ENCODE peak calls at places on chromosomes 16 and 17, in five cellular contexts. One of them, this sample, is unnamed.

GRCh38 chr17:39391448-39391847 is 10.0 kb downstream of the FBXL20 start:
- DNase-seq in IMR-90: no peak
- DNase-seq in H54: no peak
- DNase-seq in esophagus muscularis mucosa: no peak
- DNase-seq in thyroid gland: no peak
- DNase-seq in this sample: no peak

GRCh38 chr17:4409659-4410058 is 24.1 kb upstream of the SPNS3 start:
- DNase-seq in H54: no peak
- DNase-seq in esophagus muscularis mucosa: no peak
- DNase-seq in thyroid gland: no peak
- DNase-seq in IMR-90: peak
- DNase-seq in this sample: no peak

GRCh38 chr17:65078441-65079160 is 22.1 kb upstream of the GNA13 start:
- DNase-seq in thyroid gland: no peak
- DNase-seq in IMR-90: peak
- DNase-seq in H54: peak
- DNase-seq in esophagus muscularis mucosa: no peak
- DNase-seq in this sample: no peak

GRCh38 chr17:21394265-21394664 is 18.1 kb downstream of the KCNJ12 start:
- DNase-seq in thyroid gland: no peak
- DNase-seq in IMR-90: peak
- DNase-seq in esophagus muscularis mucosa: no peak
- DNase-seq in H54: peak
- DNase-seq in this sample: no peak

GRCh38 chr17:17413821-17414220 is 63.0 kb upstream of the MED9 start:
- DNase-seq in esophagus muscularis mucosa: no peak
- DNase-seq in H54: no peak
- DNase-seq in thyroid gland: no peak
- DNase-seq in IMR-90: no peak
- DNase-seq in this sample: no peak

GRCh38 chr16:68298907-68299515 is 11.7 kb downstream of the SLC7A6OS start:
- DNase-seq in H54: no peak
- DNase-seq in IMR-90: peak
- DNase-seq in esophagus muscularis mucosa: no peak
- DNase-seq in thyroid gland: peak
- DNase-seq in this sample: no peak

GRCh38 chr16:26365555-26365954 is 673.8 kb downstream of the HS3ST4 start:
- DNase-seq in H54: no peak
- DNase-seq in esophagus muscularis mucosa: no peak
- DNase-seq in thyroid gland: no peak
- DNase-seq in IMR-90: no peak
- DNase-seq in this sample: no peak

GRCh38 chr16:2779978-2780898 is 3.2 kb upstream of the ELOB start:
- DNase-seq in H54: no peak
- DNase-seq in esophagus muscularis mucosa: no peak
- DNase-seq in thyroid gland: no peak
- DNase-seq in IMR-90: no peak
- DNase-seq in this sample: no peak

GRCh38 chr17:60036796-60037677 is 41.7 kb downstream of the HEATR6 start:
- DNase-seq in H54: peak
- DNase-seq in esophagus muscularis mucosa: no peak
- DNase-seq in IMR-90: peak
- DNase-seq in thyroid gland: peak
- DNase-seq in this sample: peak

GRCh38 chr17:2982854-2983636 is 80.4 kb downstream of the OR1D5 start:
- DNase-seq in H54: peak
- DNase-seq in thyroid gland: no peak
- DNase-seq in esophagus muscularis mucosa: no peak
- DNase-seq in IMR-90: peak
- DNase-seq in this sample: no peak

GRCh38 chr17:36703860-36704266 is 102.5 kb downstream of the MRM1 start:
- DNase-seq in H54: no peak
- DNase-seq in esophagus muscularis mucosa: no peak
- DNase-seq in thyroid gland: peak
- DNase-seq in IMR-90: peak
- DNase-seq in this sample: peak

GRCh38 chr17:72407336-72408121 is 286.7 kb downstream of the SOX9 start:
- DNase-seq in esophagus muscularis mucosa: no peak
- DNase-seq in H54: peak
- DNase-seq in thyroid gland: peak
- DNase-seq in IMR-90: peak
- DNase-seq in this sample: no peak

GRCh38 chr17:55612691-55613141 is 101.5 kb upstream of the SMIM36 start:
- DNase-seq in esophagus muscularis mucosa: no peak
- DNase-seq in IMR-90: peak
- DNase-seq in thyroid gland: no peak
- DNase-seq in H54: no peak
- DNase-seq in this sample: no peak

GRCh38 chr17:18946536-18946935 is 5.4 kb upstream of the SLC5A10 start:
- DNase-seq in IMR-90: peak
- DNase-seq in thyroid gland: no peak
- DNase-seq in H54: no peak
- DNase-seq in esophagus muscularis mucosa: no peak
- DNase-seq in this sample: no peak

GRCh38 chr16:77912617-77913016 is 109.7 kb upstream of the CLEC3A start:
- DNase-seq in thyroid gland: no peak
- DNase-seq in H54: no peak
- DNase-seq in esophagus muscularis mucosa: no peak
- DNase-seq in IMR-90: no peak
- DNase-seq in this sample: no peak

GRCh38 chr16:1918890-1919679 is 870 bp upstream of the HS3ST6 start:
- DNase-seq in esophagus muscularis mucosa: no peak
- DNase-seq in IMR-90: no peak
- DNase-seq in thyroid gland: no peak
- DNase-seq in H54: no peak
- DNase-seq in this sample: no peak

GRCh38 chr17:28684963-28685362 is 23.0 kb downstream of the SUPT6H start:
- DNase-seq in IMR-90: peak
- DNase-seq in esophagus muscularis mucosa: no peak
- DNase-seq in H54: no peak
- DNase-seq in thyroid gland: peak
- DNase-seq in this sample: peak

GRCh38 chr17:68383443-68384321 is 73.6 kb downstream of the WIPI1 start:
- DNase-seq in thyroid gland: no peak
- DNase-seq in esophagus muscularis mucosa: no peak
- DNase-seq in IMR-90: peak
- DNase-seq in H54: no peak
- DNase-seq in this sample: no peak

GRCh38 chr16:88810166-88810867 is 1.4 kb downstream of the APRT start:
- DNase-seq in thyroid gland: no peak
- DNase-seq in IMR-90: no peak
- DNase-seq in H54: no peak
- DNase-seq in esophagus muscularis mucosa: no peak
- DNase-seq in this sample: peak

GRCh38 chr16:27995378-27995777 is 68.1 kb downstream of the GSG1L start:
- DNase-seq in esophagus muscularis mucosa: no peak
- DNase-seq in H54: no peak
- DNase-seq in IMR-90: no peak
- DNase-seq in thyroid gland: no peak
- DNase-seq in this sample: no peak

GRCh38 chr16:49121636-49122035 is 160.0 kb downstream of the CBLN1 start:
- DNase-seq in thyroid gland: no peak
- DNase-seq in IMR-90: no peak
- DNase-seq in esophagus muscularis mucosa: no peak
- DNase-seq in H54: no peak
- DNase-seq in this sample: no peak

GRCh38 chr17:4287710-4288109 is 23.9 kb upstream of the ANKFY1 start:
- DNase-seq in esophagus muscularis mucosa: no peak
- DNase-seq in IMR-90: no peak
- DNase-seq in thyroid gland: no peak
- DNase-seq in H54: no peak
- DNase-seq in this sample: no peak

GRCh38 chr17:6555331-6556120 is 829 bp downstream of the PITPNM3 start:
- DNase-seq in IMR-90: peak
- DNase-seq in H54: peak
- DNase-seq in thyroid gland: peak
- DNase-seq in esophagus muscularis mucosa: no peak
- DNase-seq in this sample: no peak
- TF ChIP-seq POLR2A in IMR-90: no peak
- TF ChIP-seq POLR2A in H54: no peak
- TF ChIP-seq POLR2A in thyroid gland: no peak
- TF ChIP-seq POLR2A in esophagus muscularis mucosa: no peak
- TF ChIP-seq POLR2A in this sample: no peak

DNA sequence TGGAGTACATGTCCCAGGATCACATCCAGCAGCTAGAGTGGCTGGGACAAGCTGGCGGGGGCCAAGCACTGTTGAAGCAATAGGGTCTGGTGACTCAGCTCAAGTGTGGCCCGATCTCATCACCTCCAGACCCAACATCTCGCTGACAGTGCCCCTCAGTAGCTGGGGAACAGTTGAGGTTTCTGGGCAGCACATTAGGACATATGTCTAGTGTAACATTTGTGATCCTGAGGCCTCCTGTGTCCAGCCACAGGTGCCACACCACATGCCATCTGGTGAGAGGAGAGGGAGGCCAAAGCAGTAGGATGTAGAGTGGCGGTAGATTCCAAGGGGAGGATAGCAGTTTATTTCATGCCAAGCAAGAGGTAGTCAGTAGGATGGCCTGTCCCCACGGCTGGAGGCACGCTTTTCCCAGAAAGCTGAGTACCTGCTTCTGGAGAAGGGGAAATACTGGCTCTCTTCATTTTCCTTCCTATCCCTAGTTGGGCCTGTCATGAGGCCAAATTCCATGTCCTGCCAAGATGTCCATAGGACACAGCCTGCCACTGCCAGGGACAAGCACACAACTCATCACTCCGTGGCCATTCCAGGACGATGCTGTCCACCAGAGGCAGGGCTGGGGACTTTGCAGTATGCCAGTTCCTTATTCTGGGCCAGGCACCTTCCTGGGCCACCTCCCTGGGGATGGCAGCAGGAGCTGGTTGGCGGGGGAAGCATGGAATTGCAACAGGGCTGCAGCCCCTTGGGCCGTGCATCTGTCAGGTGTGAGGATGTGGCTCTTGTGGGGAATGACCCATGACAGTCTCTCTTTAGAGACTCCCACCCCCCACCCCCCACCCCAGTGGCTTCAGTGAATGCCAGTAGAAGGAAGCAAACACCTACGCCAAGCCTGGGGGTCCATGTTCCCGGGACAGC is 24.0 kb downstream of the GGA3 start:
- DNase-seq in IMR-90: no peak
- DNase-seq in H54: no peak
- DNase-seq in thyroid gland: no peak
- DNase-seq in esophagus muscularis mucosa: no peak
- DNase-seq in this sample: no peak
- TF ChIP-seq POLR2A in IMR-90: no peak
- TF ChIP-seq POLR2A in H54: no peak
- TF ChIP-seq POLR2A in thyroid gland: no peak
- TF ChIP-seq POLR2A in esophagus muscularis mucosa: no peak
- TF ChIP-seq POLR2A in this sample: no peak

DNA sequence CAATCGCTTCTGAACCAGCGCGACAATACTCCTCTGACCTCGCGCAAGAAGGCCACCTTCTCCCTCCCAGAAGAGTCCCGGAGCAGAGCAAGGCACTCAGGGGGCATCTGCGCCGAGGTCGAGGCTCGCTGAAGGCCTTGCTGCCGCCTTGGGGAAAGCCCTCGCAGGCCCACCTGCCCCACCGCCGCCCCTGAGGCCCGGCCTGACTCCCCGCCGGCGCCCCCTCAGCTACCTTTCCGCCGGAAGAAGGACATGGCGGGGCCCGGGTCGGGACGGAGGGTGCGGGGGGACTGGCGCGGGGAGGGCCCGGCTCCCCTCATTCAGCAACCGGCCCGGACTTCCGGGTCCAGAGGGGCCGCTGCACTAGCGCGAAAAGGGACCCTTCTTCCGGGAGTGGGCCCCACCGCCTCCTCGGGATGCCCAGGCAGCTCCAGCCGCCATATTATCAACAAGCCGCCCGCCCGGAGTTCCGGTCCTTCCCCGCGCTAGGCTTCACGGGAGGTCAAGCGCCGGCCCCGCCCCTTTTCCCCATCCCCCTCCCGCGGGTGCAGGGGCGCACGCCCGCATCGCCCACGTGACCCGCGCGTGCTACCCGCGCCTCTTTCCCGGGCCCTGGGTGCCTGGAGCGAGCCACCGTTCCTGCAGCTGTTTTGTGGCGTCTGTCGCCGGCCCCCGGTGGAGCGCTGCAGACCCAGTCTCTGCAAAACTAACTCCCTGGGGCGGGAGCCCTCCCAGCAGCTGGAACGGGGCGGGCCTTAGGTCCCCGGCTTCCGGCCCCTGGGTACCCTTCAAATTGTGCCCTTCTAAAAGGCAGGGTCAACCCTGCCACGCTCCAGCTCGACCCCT is at the start of gene AKAP10:
- DNase-seq in esophagus muscularis mucosa: peak
- DNase-seq in thyroid gland: peak
- DNase-seq in H54: peak
- DNase-seq in IMR-90: peak
- DNase-seq in this sample: peak
- TF ChIP-seq POLR2A in esophagus muscularis mucosa: no peak
- TF ChIP-seq POLR2A in thyroid gland: no peak
- TF ChIP-seq POLR2A in H54: peak
- TF ChIP-seq POLR2A in IMR-90: peak
- TF ChIP-seq POLR2A in this sample: peak

GRCh38 chr17:41967921-41968578 is 1.5 kb downstream of the CNP start:
- DNase-seq in thyroid gland: no peak
- DNase-seq in IMR-90: no peak
- DNase-seq in esophagus muscularis mucosa: no peak
- DNase-seq in H54: no peak
- DNase-seq in this sample: no peak

GRCh38 chr17:41965694-41966375 is 760 bp upstream of the CNP start:
- DNase-seq in esophagus muscularis mucosa: no peak
- DNase-seq in thyroid gland: peak
- DNase-seq in IMR-90: peak
- DNase-seq in H54: no peak
- DNase-seq in this sample: peak

GRCh38 chr17:41968676-41969075 is 2.1 kb downstream of the CNP start:
- DNase-seq in thyroid gland: no peak
- DNase-seq in esophagus muscularis mucosa: no peak
- DNase-seq in IMR-90: no peak
- DNase-seq in H54: no peak
- DNase-seq in this sample: no peak

GRCh38 chr17:41966453-41967140 is at the start of gene CNP:
- DNase-seq in IMR-90: peak
- DNase-seq in H54: peak
- DNase-seq in esophagus muscularis mucosa: peak
- DNase-seq in thyroid gland: peak
- DNase-seq in this sample: peak

DNA sequence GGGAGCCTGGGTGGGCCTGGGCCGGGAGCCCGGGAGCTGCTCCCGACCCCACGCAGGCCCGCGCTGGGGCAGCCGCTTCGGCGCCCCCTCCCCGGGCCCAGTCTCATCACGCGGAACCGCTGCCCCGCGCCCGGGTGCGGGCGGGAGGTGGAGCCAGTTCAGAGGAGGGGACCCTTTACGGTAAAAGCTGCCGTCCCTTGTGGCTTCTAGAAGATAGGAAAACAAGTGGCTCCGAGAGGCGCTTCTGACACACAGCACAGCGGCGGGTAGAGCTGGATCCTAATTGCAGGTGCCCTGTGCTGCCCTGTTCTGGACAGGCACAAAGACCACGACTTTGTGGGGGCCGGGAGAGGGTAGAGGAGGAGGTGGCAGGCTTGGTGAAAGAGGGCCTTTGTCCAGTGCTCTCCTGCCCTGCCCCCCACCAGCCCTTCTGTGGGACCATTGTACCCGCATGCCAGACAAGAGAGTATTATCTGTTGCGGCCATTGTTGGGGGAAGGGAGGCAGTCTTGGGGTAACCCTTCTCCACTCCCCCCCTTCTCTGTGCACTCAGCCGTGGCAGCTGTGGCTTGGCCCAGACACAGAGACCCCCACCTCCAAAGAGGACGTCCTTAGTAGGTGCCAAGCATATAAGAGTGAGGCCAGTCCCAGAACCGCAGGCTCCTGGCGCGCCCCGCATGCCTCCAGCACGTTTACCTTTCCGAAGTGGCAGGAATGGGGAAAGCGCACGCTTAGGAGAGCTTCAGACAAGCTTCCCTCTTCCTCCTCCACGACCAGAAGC is 736 bp downstream of the CNP start:
- DNase-seq in thyroid gland: peak
- DNase-seq in IMR-90: no peak
- DNase-seq in esophagus muscularis mucosa: no peak
- DNase-seq in H54: no peak
- DNase-seq in this sample: peak
- TF ChIP-seq POLR2A in thyroid gland: no peak
- TF ChIP-seq POLR2A in IMR-90: no peak
- TF ChIP-seq POLR2A in esophagus muscularis mucosa: no peak
- TF ChIP-seq POLR2A in H54: no peak
- TF ChIP-seq POLR2A in this sample: peak

This sample was measured in erythroblast.